ENCODE peak calls at places on chromosome 14, in six cellular contexts. W is H1, S is SK-N-SH, C is HepG2, M is K562, Z is GM12878. L is an unnamed sample.

GRCh38 chr14:48690349-48690748 is 895.8 kb downstream of the RPS29 start:
- DNase-seq in W (no peak), S (no peak), C (no peak), M (no peak), Z (no peak), L (peak)

GRCh38 chr14:23360496-23360895 is 4.5 kb downstream of the EFS start:
- DNase-seq in W (no peak), S (peak), C (peak), M (peak), Z (no peak), L (peak)

GRCh38 chr14:64880382-64881121 is 845 bp upstream of the SPTB start:
- DNase-seq in W (no peak), S (peak), C (no peak), M (peak), Z (no peak), L (peak)

GRCh38 chr14:99995700-99996356 is 69.4 kb upstream of the EVL start:
- DNase-seq in W (peak), S (peak), C (peak), M (peak), Z (peak), L (peak)

GRCh38 chr14:56423591-56423991 is 156.0 kb upstream of the TMEM260 start:
- DNase-seq in W (no peak), S (no peak), C (no peak), M (no peak), Z (no peak), L (no peak)

GRCh38 chr14:31139301-31139847 is 68.2 kb downstream of the HECTD1 start:
- DNase-seq in W (no peak), S (no peak), C (no peak), M (no peak), Z (no peak), L (no peak)

GRCh38 chr14:104184911-104185499 is 46.6 kb downstream of the KIF26A start:
- DNase-seq in W (no peak), S (peak), C (no peak), M (peak), Z (no peak), L (peak)

GRCh38 chr14:87691482-87691881 is 301.5 kb downstream of the GALC start:
- DNase-seq in W (no peak), S (no peak), C (no peak), M (no peak), Z (no peak), L (no peak)

GRCh38 chr14:64113279-64113678 is 180.9 kb downstream of the ESR2 start:
- DNase-seq in W (no peak), S (no peak), C (no peak), M (no peak), Z (no peak), L (no peak)

GRCh38 chr14:35535794-35536112 is 1.8 kb downstream of the INSM2 start:
- DNase-seq in W (no peak), S (no peak), C (no peak), M (no peak), Z (no peak), L (no peak)

GRCh38 chr14:33933386-33933934 is 17.4 kb downstream of the EGLN3 start:
- DNase-seq in W (no peak), S (no peak), C (no peak), M (no peak), Z (no peak), L (no peak)

GRCh38 chr14:102999227-102999895 is 58.0 kb downstream of the CDC42BPB start:
- DNase-seq in W (no peak), S (no peak), C (no peak), M (no peak), Z (no peak), L (no peak)

GRCh38 chr14:55938249-55938791 is 179.9 kb upstream of the PELI2 start:
- DNase-seq in W (no peak), S (no peak), C (no peak), M (no peak), Z (no peak), L (no peak)

GRCh38 chr14:59359451-59360124 is 105.6 kb downstream of the GPR135 start:
- DNase-seq in W (no peak), S (no peak), C (no peak), M (no peak), Z (peak), L (no peak)

GRCh38 chr14:85853996-85854526 is 324.1 kb downstream of the FLRT2 start:
- DNase-seq in W (no peak), S (no peak), C (no peak), M (no peak), Z (no peak), L (no peak)

GRCh38 chr14:103854822-103855733 is 7.7 kb upstream of the PPP1R13B start:
- DNase-seq in W (no peak), S (peak), C (peak), M (no peak), Z (no peak), L (no peak)

GRCh38 chr14:101705733-101706508 is 55.6 kb upstream of the PPP2R5C start:
- DNase-seq in W (no peak), S (no peak), C (no peak), M (no peak), Z (no peak), L (no peak)

GRCh38 chr14:101780390-101780789 is 18.9 kb downstream of the PPP2R5C start:
- DNase-seq in W (no peak), S (no peak), C (no peak), M (no peak), Z (no peak), L (no peak)

GRCh38 chr14:67622675-67623074 is 3.0 kb downstream of the ARG2 start:
- DNase-seq in W (no peak), S (no peak), C (peak), M (peak), Z (no peak), L (no peak)

GRCh38 chr14:58884442-58884841 is 246.7 kb downstream of the DACT1 start:
- DNase-seq in W (no peak), S (no peak), C (peak), M (no peak), Z (no peak), L (peak)

GRCh38 chr14:80764496-80764895 is 177.0 kb downstream of the CEP128 start:
- DNase-seq in W (no peak), S (no peak), C (no peak), M (no peak), Z (no peak), L (no peak)

GRCh38 chr14:81301813-81302212 is 81.1 kb upstream of the GTF2A1 start:
- DNase-seq in W (no peak), S (no peak), C (no peak), M (no peak), Z (no peak), L (no peak)

GRCh38 chr14:58994130-58994529 is 194.3 kb upstream of the DAAM1 start:
- DNase-seq in W (no peak), S (no peak), C (no peak), M (no peak), Z (no peak), L (no peak)

GRCh38 chr14:93797536-93797935 is 9.3 kb upstream of the PRIMA1 start:
- DNase-seq in W (no peak), S (no peak), C (no peak), M (no peak), Z (no peak), L (no peak)

GRCh38 chr14:104666981-104667380 is 22.4 kb upstream of the INF2 start:
- DNase-seq in W (no peak), S (no peak), C (no peak), M (no peak), Z (no peak), L (no peak)

GRCh38 chr14:36662543-36663403 is 1.1 kb downstream of the PAX9 start:
- DNase-seq in W (no peak), S (no peak), C (no peak), M (peak), Z (no peak), L (peak)

GRCh38 chr14:101875041-101875725 is 89.2 kb upstream of the DYNC1H1 start:
- DNase-seq in W (no peak), S (no peak), C (no peak), M (no peak), Z (no peak), L (no peak)

GRCh38 chr14:97824218-97824617 is 1027.0 kb downstream of the VRK1 start:
- DNase-seq in W (no peak), S (no peak), C (no peak), M (no peak), Z (no peak), L (no peak)

GRCh38 chr14:88452231-88452630 is 66.8 kb downstream of the SPATA7 start:
- DNase-seq in W (no peak), S (no peak), C (no peak), M (no peak), Z (no peak), L (no peak)

GRCh38 chr14:96940009-96940408 is 142.8 kb downstream of the VRK1 start:
- DNase-seq in W (no peak), S (no peak), C (peak), M (peak), Z (no peak), L (no peak)

GRCh38 chr14:92649934-92650545 is 98.4 kb downstream of the LGMN start:
- DNase-seq in W (no peak), S (no peak), C (no peak), M (no peak), Z (no peak), L (no peak)
- TF ChIP-seq CHD2 in W (no peak), S (no peak), C (no peak), M (no peak), Z (no peak), L (no peak)

DNA sequence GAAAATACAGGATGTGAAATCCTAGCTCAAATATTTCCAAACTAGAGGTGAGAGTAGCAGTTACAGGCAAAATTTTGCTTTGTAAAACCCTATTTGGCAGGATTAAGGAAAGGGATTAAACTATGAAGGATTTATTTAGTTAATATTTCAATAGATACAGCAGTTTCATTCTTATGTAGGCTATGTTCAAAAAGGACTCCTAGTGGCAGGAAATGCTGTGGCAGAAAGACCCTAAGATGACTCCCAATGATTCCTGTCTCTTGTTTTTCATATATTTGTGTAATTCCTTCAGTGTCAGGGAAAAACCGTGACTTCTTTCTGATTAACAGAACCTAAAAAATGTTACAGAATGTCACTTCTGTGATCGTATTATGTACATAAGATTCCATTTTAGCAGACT is 299.5 kb upstream of the RPL10L start:
- DNase-seq in W (no peak), S (no peak), C (no peak), M (no peak), Z (no peak), L (no peak)
- TF ChIP-seq CTCF in W (peak), S (no peak), C (no peak), M (no peak), Z (no peak), L (no peak)

GRCh38 chr14:68908860-68909259 is 70.2 kb downstream of the ACTN1 start:
- DNase-seq in W (no peak), S (no peak), C (no peak), M (no peak), Z (no peak), L (no peak)
- TF ChIP-seq CHD2 in W (no peak), S (no peak), C (no peak), M (no peak), Z (no peak), L (no peak)

GRCh38 chr14:54503476-54503875 is 6.2 kb upstream of the CGRRF1 start:
- DNase-seq in W (no peak), S (no peak), C (peak), M (no peak), Z (no peak), L (no peak)
- TF ChIP-seq CTCF in W (peak), S (peak), C (peak), M (peak), Z (peak), L (peak)

L was measured in A549.